ENCODE peak calls at places on chromosomes 2 and 18, in ten cellular contexts. One of them, this sample, is unnamed.

GRCh38 chr18:75207298-75208054 is 1.5 kb downstream of the PTGR3 start:
- DNase-seq in dermis blood vessel endothelial cell: peak; percentile 44
- DNase-seq in GM23338: no peak
- DNase-seq in heart left ventricle: no peak
- DNase-seq in NCI-H1105 treated with DMSO at 0.1 percent for 48 hours: no peak
- DNase-seq in HL-60: no peak
- DNase-seq in caudate nucleus: no peak
- DNase-seq in EH: peak; percentile 80
- DNase-seq in smooth muscle cell of the brain vasculature: no peak
- DNase-seq in GM18507: no peak
- DNase-seq in this sample: peak; percentile 64

GRCh38 chr2:38709515-38710194 is 41.5 kb downstream of the SRSF7 start:
- DNase-seq in EH: no peak
- DNase-seq in heart left ventricle: no peak
- DNase-seq in NCI-H1105 treated with DMSO at 0.1 percent for 48 hours: peak; percentile 0
- DNase-seq in GM23338: no peak
- DNase-seq in HL-60: no peak
- DNase-seq in smooth muscle cell of the brain vasculature: no peak
- DNase-seq in GM18507: no peak
- DNase-seq in dermis blood vessel endothelial cell: no peak
- DNase-seq in caudate nucleus: no peak
- DNase-seq in this sample: no peak

GRCh38 chr2:59176737-59177136 is 935.6 kb upstream of the FANCL start:
- DNase-seq in GM18507: no peak
- DNase-seq in caudate nucleus: no peak
- DNase-seq in EH: no peak
- DNase-seq in smooth muscle cell of the brain vasculature: no peak
- DNase-seq in NCI-H1105 treated with DMSO at 0.1 percent for 48 hours: no peak
- DNase-seq in dermis blood vessel endothelial cell: no peak
- DNase-seq in HL-60: no peak
- DNase-seq in GM23338: peak; percentile 10
- DNase-seq in heart left ventricle: no peak
- DNase-seq in this sample: no peak

GRCh38 chr18:12882416-12882815 is 1.6 kb downstream of the PTPN2 start:
- DNase-seq in GM18507: no peak
- DNase-seq in NCI-H1105 treated with DMSO at 0.1 percent for 48 hours: no peak
- DNase-seq in smooth muscle cell of the brain vasculature: no peak
- DNase-seq in GM23338: no peak
- DNase-seq in EH: peak; percentile 30
- DNase-seq in heart left ventricle: no peak
- DNase-seq in caudate nucleus: no peak
- DNase-seq in dermis blood vessel endothelial cell: no peak
- DNase-seq in HL-60: no peak
- DNase-seq in this sample: peak; percentile 22

GRCh38 chr2:121232626-121233265 is 52.3 kb downstream of the TFCP2L1 start:
- DNase-seq in heart left ventricle: no peak
- DNase-seq in caudate nucleus: no peak
- DNase-seq in GM18507: no peak
- DNase-seq in NCI-H1105 treated with DMSO at 0.1 percent for 48 hours: no peak
- DNase-seq in HL-60: no peak
- DNase-seq in GM23338: no peak
- DNase-seq in dermis blood vessel endothelial cell: no peak
- DNase-seq in EH: no peak
- DNase-seq in smooth muscle cell of the brain vasculature: no peak
- DNase-seq in this sample: no peak

GRCh38 chr2:170715932-170716777 is 1.0 kb downstream of the SP5 start:
- DNase-seq in GM23338: peak; percentile 52
- DNase-seq in NCI-H1105 treated with DMSO at 0.1 percent for 48 hours: no peak
- DNase-seq in HL-60: no peak
- DNase-seq in caudate nucleus: no peak
- DNase-seq in heart left ventricle: no peak
- DNase-seq in GM18507: no peak
- DNase-seq in smooth muscle cell of the brain vasculature: no peak
- DNase-seq in dermis blood vessel endothelial cell: no peak
- DNase-seq in EH: no peak
- DNase-seq in this sample: no peak

GRCh38 chr18:37249895-37250618 is 315.5 kb downstream of the CELF4 start:
- DNase-seq in smooth muscle cell of the brain vasculature: no peak
- DNase-seq in caudate nucleus: no peak
- DNase-seq in NCI-H1105 treated with DMSO at 0.1 percent for 48 hours: no peak
- DNase-seq in EH: no peak
- DNase-seq in HL-60: no peak
- DNase-seq in GM18507: no peak
- DNase-seq in GM23338: no peak
- DNase-seq in heart left ventricle: peak; percentile 40
- DNase-seq in dermis blood vessel endothelial cell: no peak
- DNase-seq in this sample: no peak

GRCh38 chr18:9914584-9915290 is 921 bp downstream of the VAPA start:
- DNase-seq in NCI-H1105 treated with DMSO at 0.1 percent for 48 hours: peak; percentile 35
- DNase-seq in caudate nucleus: peak; percentile 10
- DNase-seq in GM23338: peak; percentile 54
- DNase-seq in EH: peak; percentile 83
- DNase-seq in GM18507: peak; percentile 32
- DNase-seq in dermis blood vessel endothelial cell: peak; percentile 92
- DNase-seq in HL-60: peak; percentile 67
- DNase-seq in smooth muscle cell of the brain vasculature: no peak
- DNase-seq in heart left ventricle: peak; percentile 86
- DNase-seq in this sample: peak; percentile 73

GRCh38 chr2:72148975-72149555 is 1.4 kb upstream of the CYP26B1 start:
- DNase-seq in HL-60: no peak
- DNase-seq in heart left ventricle: peak; percentile 71
- DNase-seq in NCI-H1105 treated with DMSO at 0.1 percent for 48 hours: peak; percentile 42
- DNase-seq in dermis blood vessel endothelial cell: peak; percentile 39
- DNase-seq in GM23338: peak; percentile 65
- DNase-seq in GM18507: no peak
- DNase-seq in smooth muscle cell of the brain vasculature: no peak
- DNase-seq in EH: peak; percentile 27
- DNase-seq in caudate nucleus: no peak
- DNase-seq in this sample: no peak

GRCh38 chr2:240895656-240896388 is at the start of gene MAB21L4:
- DNase-seq in EH: no peak
- DNase-seq in dermis blood vessel endothelial cell: no peak
- DNase-seq in GM23338: no peak
- DNase-seq in NCI-H1105 treated with DMSO at 0.1 percent for 48 hours: peak; percentile 42
- DNase-seq in GM18507: no peak
- DNase-seq in caudate nucleus: no peak
- DNase-seq in heart left ventricle: peak; percentile 51
- DNase-seq in HL-60: no peak
- DNase-seq in smooth muscle cell of the brain vasculature: no peak
- DNase-seq in this sample: no peak

GRCh38 chr2:169225906-169226305 is 136.4 kb downstream of the LRP2 start:
- DNase-seq in heart left ventricle: no peak
- DNase-seq in HL-60: no peak
- DNase-seq in dermis blood vessel endothelial cell: no peak
- DNase-seq in GM23338: no peak
- DNase-seq in EH: no peak
- DNase-seq in GM18507: no peak
- DNase-seq in caudate nucleus: no peak
- DNase-seq in smooth muscle cell of the brain vasculature: no peak
- DNase-seq in NCI-H1105 treated with DMSO at 0.1 percent for 48 hours: no peak
- DNase-seq in this sample: no peak

GRCh38 chr2:229339613-229340012 is 68.5 kb upstream of the PID1 start:
- DNase-seq in GM23338: no peak
- DNase-seq in caudate nucleus: no peak
- DNase-seq in NCI-H1105 treated with DMSO at 0.1 percent for 48 hours: no peak
- DNase-seq in HL-60: no peak
- DNase-seq in GM18507: no peak
- DNase-seq in heart left ventricle: no peak
- DNase-seq in smooth muscle cell of the brain vasculature: no peak
- DNase-seq in EH: peak; percentile 60
- DNase-seq in dermis blood vessel endothelial cell: no peak
- DNase-seq in this sample: peak; percentile 35

GRCh38 chr2:2899826-2900225 is 477.8 kb downstream of the EIPR1 start:
- DNase-seq in EH: no peak
- DNase-seq in smooth muscle cell of the brain vasculature: no peak
- DNase-seq in caudate nucleus: no peak
- DNase-seq in dermis blood vessel endothelial cell: no peak
- DNase-seq in NCI-H1105 treated with DMSO at 0.1 percent for 48 hours: no peak
- DNase-seq in HL-60: no peak
- DNase-seq in GM23338: no peak
- DNase-seq in heart left ventricle: no peak
- DNase-seq in GM18507: no peak
- DNase-seq in this sample: no peak

GRCh38 chr18:7601249-7601620 is 34.1 kb downstream of the PTPRM start:
- DNase-seq in dermis blood vessel endothelial cell: peak; percentile 47
- DNase-seq in NCI-H1105 treated with DMSO at 0.1 percent for 48 hours: no peak
- DNase-seq in caudate nucleus: no peak
- DNase-seq in EH: peak; percentile 81
- DNase-seq in HL-60: no peak
- DNase-seq in GM23338: peak; percentile 48
- DNase-seq in heart left ventricle: no peak
- DNase-seq in smooth muscle cell of the brain vasculature: peak; percentile 41
- DNase-seq in GM18507: no peak
- DNase-seq in this sample: peak; percentile 87

GRCh38 chr2:206721216-206721920 is 3.2 kb upstream of the DYTN start:
- DNase-seq in caudate nucleus: no peak
- DNase-seq in GM18507: no peak
- DNase-seq in heart left ventricle: no peak
- DNase-seq in smooth muscle cell of the brain vasculature: no peak
- DNase-seq in dermis blood vessel endothelial cell: no peak
- DNase-seq in EH: no peak
- DNase-seq in HL-60: no peak
- DNase-seq in NCI-H1105 treated with DMSO at 0.1 percent for 48 hours: no peak
- DNase-seq in GM23338: no peak
- DNase-seq in this sample: no peak

GRCh38 chr2:219572237-219573001 is at the start of gene INHA:
- DNase-seq in caudate nucleus: no peak
- DNase-seq in smooth muscle cell of the brain vasculature: no peak
- DNase-seq in NCI-H1105 treated with DMSO at 0.1 percent for 48 hours: no peak
- DNase-seq in GM23338: no peak
- DNase-seq in GM18507: no peak
- DNase-seq in dermis blood vessel endothelial cell: no peak
- DNase-seq in heart left ventricle: no peak
- DNase-seq in EH: no peak
- DNase-seq in HL-60: no peak
- DNase-seq in this sample: no peak

GRCh38 chr18:11883153-11883552 is 25.0 kb downstream of the MPPE1 start:
- DNase-seq in NCI-H1105 treated with DMSO at 0.1 percent for 48 hours: no peak
- DNase-seq in heart left ventricle: no peak
- DNase-seq in GM23338: no peak
- DNase-seq in EH: peak; percentile 11
- DNase-seq in GM18507: peak; percentile 25
- DNase-seq in smooth muscle cell of the brain vasculature: no peak
- DNase-seq in dermis blood vessel endothelial cell: peak; percentile 18
- DNase-seq in HL-60: peak; percentile 66
- DNase-seq in caudate nucleus: no peak
- DNase-seq in this sample: no peak

GRCh38 chr2:133867131-133867530 is 298.9 kb upstream of the NCKAP5 start:
- DNase-seq in smooth muscle cell of the brain vasculature: no peak
- DNase-seq in GM18507: no peak
- DNase-seq in HL-60: no peak
- DNase-seq in dermis blood vessel endothelial cell: no peak
- DNase-seq in caudate nucleus: no peak
- DNase-seq in GM23338: no peak
- DNase-seq in heart left ventricle: no peak
- DNase-seq in NCI-H1105 treated with DMSO at 0.1 percent for 48 hours: no peak
- DNase-seq in EH: no peak
- DNase-seq in this sample: no peak

GRCh38 chr2:146826388-146826787 is 1018.4 kb upstream of the ACVR2A start:
- DNase-seq in dermis blood vessel endothelial cell: no peak
- DNase-seq in GM18507: no peak
- DNase-seq in HL-60: no peak
- DNase-seq in GM23338: no peak
- DNase-seq in caudate nucleus: no peak
- DNase-seq in heart left ventricle: no peak
- DNase-seq in NCI-H1105 treated with DMSO at 0.1 percent for 48 hours: no peak
- DNase-seq in EH: no peak
- DNase-seq in smooth muscle cell of the brain vasculature: no peak
- DNase-seq in this sample: no peak

GRCh38 chr2:55887906-55888625 is 35.5 kb downstream of the EFEMP1 start:
- DNase-seq in GM23338: no peak
- DNase-seq in dermis blood vessel endothelial cell: peak; percentile 84
- DNase-seq in GM18507: no peak
- DNase-seq in HL-60: no peak
- DNase-seq in caudate nucleus: no peak
- DNase-seq in EH: peak; percentile 83
- DNase-seq in heart left ventricle: no peak
- DNase-seq in NCI-H1105 treated with DMSO at 0.1 percent for 48 hours: no peak
- DNase-seq in smooth muscle cell of the brain vasculature: no peak
- DNase-seq in this sample: peak; percentile 90

GRCh38 chr2:215797676-215798075 is 215.7 kb downstream of the MREG start:
- DNase-seq in smooth muscle cell of the brain vasculature: no peak
- DNase-seq in HL-60: no peak
- DNase-seq in dermis blood vessel endothelial cell: peak; percentile 20
- DNase-seq in heart left ventricle: no peak
- DNase-seq in caudate nucleus: no peak
- DNase-seq in GM23338: no peak
- DNase-seq in EH: peak; percentile 67
- DNase-seq in GM18507: no peak
- DNase-seq in NCI-H1105 treated with DMSO at 0.1 percent for 48 hours: no peak
- DNase-seq in this sample: peak; percentile 69

GRCh38 chr2:2850891-2851290 is 519.8 kb upstream of the MYT1L start:
- DNase-seq in GM23338: no peak
- DNase-seq in heart left ventricle: no peak
- DNase-seq in HL-60: no peak
- DNase-seq in smooth muscle cell of the brain vasculature: no peak
- DNase-seq in NCI-H1105 treated with DMSO at 0.1 percent for 48 hours: peak; percentile 39
- DNase-seq in EH: no peak
- DNase-seq in dermis blood vessel endothelial cell: no peak
- DNase-seq in caudate nucleus: no peak
- DNase-seq in GM18507: no peak
- DNase-seq in this sample: no peak

GRCh38 chr2:122136071-122136470 is 380.6 kb downstream of the TSN start:
- DNase-seq in caudate nucleus: no peak
- DNase-seq in GM23338: peak; percentile 76
- DNase-seq in smooth muscle cell of the brain vasculature: no peak
- DNase-seq in GM18507: peak; percentile 11
- DNase-seq in NCI-H1105 treated with DMSO at 0.1 percent for 48 hours: no peak
- DNase-seq in EH: peak; percentile 52
- DNase-seq in dermis blood vessel endothelial cell: peak; percentile 64
- DNase-seq in HL-60: no peak
- DNase-seq in heart left ventricle: no peak
- DNase-seq in this sample: no peak

GRCh38 chr2:122101319-122101718 is 345.9 kb downstream of the TSN start:
- DNase-seq in HL-60: no peak
- DNase-seq in NCI-H1105 treated with DMSO at 0.1 percent for 48 hours: no peak
- DNase-seq in dermis blood vessel endothelial cell: no peak
- DNase-seq in GM18507: no peak
- DNase-seq in GM23338: no peak
- DNase-seq in caudate nucleus: no peak
- DNase-seq in EH: no peak
- DNase-seq in heart left ventricle: no peak
- DNase-seq in smooth muscle cell of the brain vasculature: no peak
- DNase-seq in this sample: no peak

GRCh38 chr2:46441838-46442712 is 37.3 kb upstream of the TMEM247 start:
- DNase-seq in GM18507: no peak
- DNase-seq in heart left ventricle: no peak
- DNase-seq in NCI-H1105 treated with DMSO at 0.1 percent for 48 hours: no peak
- DNase-seq in caudate nucleus: no peak
- DNase-seq in EH: no peak
- DNase-seq in HL-60: no peak
- DNase-seq in smooth muscle cell of the brain vasculature: no peak
- DNase-seq in dermis blood vessel endothelial cell: no peak
- DNase-seq in GM23338: no peak
- DNase-seq in this sample: no peak

GRCh38 chr2:43840961-43841360 is 2.2 kb downstream of the ABCG8 start:
- DNase-seq in GM18507: no peak
- DNase-seq in smooth muscle cell of the brain vasculature: no peak
- DNase-seq in GM23338: no peak
- DNase-seq in HL-60: no peak
- DNase-seq in caudate nucleus: no peak
- DNase-seq in NCI-H1105 treated with DMSO at 0.1 percent for 48 hours: no peak
- DNase-seq in EH: peak; percentile 11
- DNase-seq in heart left ventricle: no peak
- DNase-seq in dermis blood vessel endothelial cell: no peak
- DNase-seq in this sample: no peak

This sample was measured in astrocyte of the spinal cord.